ENCODE peak calls at places on chromosome 20, in six cellular contexts. Q is psoas muscle; A is heart right ventricle; F is colonic mucosa; K is CD8-positive, alpha-beta T cell; L is WERI-Rb-1. E is an unnamed sample.

GRCh38 chr20:13430346-13431002 is 208.3 kb downstream of the TASP1 start:
- DNase-seq in F (no peak), L (no peak), K (no peak), Q (no peak), A (no peak), E (peak; percentile 60)

GRCh38 chr20:21027569-21027968 is 78.6 kb downstream of the LINC00237 start:
- DNase-seq in F (no peak), Q (no peak), A (no peak), K (no peak), L (peak; percentile 15), E (no peak)

GRCh38 chr20:33522256-33522820 is 32.4 kb downstream of the CBFA2T2 start:
- DNase-seq in F (no peak), Q (no peak), L (no peak), K (no peak), A (no peak), E (no peak)

GRCh38 chr20:54062812-54063280 is 7.5 kb downstream of the BCAS1 start:
- DNase-seq in K (no peak), L (no peak), Q (no peak), A (no peak), F (no peak), E (peak; percentile 73)

GRCh38 chr20:32966881-32967781 is 37.1 kb downstream of the SUN5 start:
- DNase-seq in A (no peak), L (no peak), Q (no peak), K (peak; percentile 73), F (peak; percentile 19), E (peak; percentile 76)

GRCh38 chr20:2865630-2866029 is 7.7 kb upstream of the PTPRA start:
- DNase-seq in L (peak; percentile 46), K (no peak), A (no peak), F (no peak), Q (no peak), E (no peak)

GRCh38 chr20:45157977-45158376 is 16.7 kb upstream of the PI3 start:
- DNase-seq in K (no peak), F (peak; percentile 75), Q (no peak), A (no peak), L (no peak), E (no peak)

GRCh38 chr20:59864726-59865125 is 68.7 kb downstream of the SYCP2 start:
- DNase-seq in L (no peak), K (no peak), F (no peak), A (no peak), Q (no peak), E (no peak)

GRCh38 chr20:4320284-4320683 is 304.9 kb upstream of the RNF24 start:
- DNase-seq in Q (no peak), K (no peak), F (no peak), A (no peak), L (no peak), E (no peak)

GRCh38 chr20:35252037-35252461 is 25.6 kb downstream of the MMP24 start:
- DNase-seq in K (peak; percentile 64), L (no peak), A (no peak), F (no peak), Q (no peak), E (peak; percentile 79)

GRCh38 chr20:20632644-20633043 is 79.8 kb downstream of the RALGAPA2 start:
- DNase-seq in A (no peak), L (no peak), Q (no peak), F (no peak), K (no peak), E (no peak)

GRCh38 chr20:16575390-16576140 is 2.3 kb upstream of the KIF16B start:
- DNase-seq in F (peak; percentile 32), K (no peak), Q (no peak), A (no peak), L (peak; percentile 17), E (peak; percentile 9)

GRCh38 chr20:18314786-18315406 is 26.6 kb downstream of the ZNF133 start:
- DNase-seq in F (no peak), L (no peak), Q (no peak), A (no peak), K (no peak), E (no peak)

GRCh38 chr20:33653218-33653899 is 8.8 kb upstream of the C20orf144 start:
- DNase-seq in A (no peak), Q (no peak), F (peak; percentile 73), L (peak; percentile 82), K (peak; percentile 69), E (peak; percentile 78)

GRCh38 chr20:53959849-53960585 is 110.4 kb downstream of the BCAS1 start:
- DNase-seq in A (no peak), L (no peak), K (no peak), Q (no peak), F (no peak), E (no peak)

GRCh38 chr20:32970115-32970972 is 33.9 kb downstream of the SUN5 start:
- DNase-seq in L (no peak), F (peak; percentile 4), A (no peak), Q (no peak), K (peak; percentile 49), E (no peak)

GRCh38 chr20:23646106-23646958 is 8.6 kb upstream of the CST3 start:
- DNase-seq in F (no peak), K (no peak), Q (no peak), L (no peak), A (no peak), E (no peak)

GRCh38 chr20:6040540-6040939 is 13.3 kb downstream of the LRRN4 start:
- DNase-seq in L (no peak), K (no peak), A (no peak), Q (no peak), F (no peak), E (no peak)

GRCh38 chr20:62501801-62502495 is 26.2 kb upstream of the GATA5 start:
- DNase-seq in Q (no peak), A (no peak), L (no peak), K (no peak), F (no peak), E (peak; percentile 87)

GRCh38 chr20:44187054-44187762 is at the start of gene JPH2:
- DNase-seq in K (no peak), Q (peak; percentile 71), A (peak; percentile 71), L (no peak), F (peak; percentile 64), E (no peak)

GRCh38 chr20:18252597-18253451 is 35.5 kb upstream of the ZNF133 start:
- DNase-seq in F (no peak), L (no peak), A (no peak), Q (no peak), K (no peak), E (no peak)

GRCh38 chr20:61812771-61813485 is 252.8 kb downstream of the TAF4 start:
- DNase-seq in K (no peak), L (no peak), F (no peak), A (no peak), Q (no peak), E (no peak)

GRCh38 chr20:62235001-62235776 is 3.1 kb upstream of the OSBPL2 start:
- DNase-seq in Q (no peak), F (no peak), A (peak; percentile 46), K (no peak), L (no peak), E (no peak)

GRCh38 chr20:24669701-24670100 is 200.3 kb downstream of the SYNDIG1 start:
- DNase-seq in L (no peak), K (no peak), F (no peak), Q (no peak), A (no peak), E (no peak)

DNA sequence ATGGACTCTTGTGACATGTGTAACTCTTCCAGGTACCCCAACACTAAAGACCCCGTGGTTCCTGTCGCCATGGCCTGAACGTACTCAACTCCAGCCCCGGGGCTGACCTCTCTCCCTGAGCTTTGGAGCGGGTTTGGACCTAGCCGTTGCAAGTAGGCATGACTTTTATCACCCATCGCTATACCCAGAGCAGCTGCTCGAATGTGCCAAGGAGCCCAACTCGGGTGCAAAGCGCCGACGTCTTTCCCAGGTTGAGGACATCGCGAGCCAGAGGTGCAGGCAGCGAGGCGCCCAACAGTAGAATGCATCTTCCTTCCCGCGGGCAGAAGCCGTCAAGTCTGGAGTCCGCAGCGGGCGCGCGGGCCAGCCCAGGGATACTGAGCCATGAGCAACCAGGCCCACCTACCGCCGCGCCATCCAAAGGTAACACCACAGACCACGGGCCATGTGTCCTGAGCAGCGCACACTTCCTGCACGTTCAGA is 5.7 kb upstream of the LAMP5 start:
- DNase-seq in Q (no peak), A (no peak), K (no peak), L (no peak), F (no peak), E (no peak)
- H3K4me3 ChIP-seq in Q (no peak overlapping the region), A (no peak overlapping the region), K (no peak overlapping the region), L (no peak overlapping the region), F (no peak overlapping the region), E (peak overlapping the region; percentile 28)

GRCh38 chr20:63915471-63915870 is 20.5 kb downstream of the DNAJC5 start:
- DNase-seq in Q (no peak), L (no peak), K (no peak), F (no peak), A (peak; percentile 54), E (no peak)

GRCh38 chr20:63913768-63914167 is 18.8 kb downstream of the DNAJC5 start:
- DNase-seq in L (no peak), Q (no peak), A (no peak), K (no peak), F (no peak), E (no peak)

GRCh38 chr20:63908008-63908682 is 13.2 kb downstream of the DNAJC5 start:
- DNase-seq in F (peak; percentile 80), K (no peak), Q (no peak), L (no peak), A (no peak), E (peak; percentile 47)

GRCh38 chr20:63911171-63911570 is 16.2 kb downstream of the DNAJC5 start:
- DNase-seq in A (no peak), K (no peak), L (no peak), Q (peak; percentile 38), F (peak; percentile 83), E (no peak)
- H3K4me3 ChIP-seq in A (no peak overlapping the region), K (no peak overlapping the region), L (no peak overlapping the region), Q (no peak overlapping the region), F (no peak overlapping the region), E (no peak overlapping the region)

GRCh38 chr20:9978395-9979004 is 56.3 kb upstream of the ANKEF1 start:
- DNase-seq in F (peak; percentile 43), K (no peak), A (no peak), L (peak; percentile 46), Q (no peak), E (peak; percentile 79)
- H3K4me3 ChIP-seq in F (no peak overlapping the region), K (no peak overlapping the region), A (no peak overlapping the region), L (no peak overlapping the region), Q (no peak overlapping the region), E (no peak overlapping the region)

GRCh38 chr20:31717478-31717946 is 5.2 kb downstream of the BCL2L1 start:
- DNase-seq in F (no peak), K (no peak), L (no peak), A (no peak), Q (no peak), E (peak; percentile 77)

GRCh38 chr20:31719644-31720485 is 2.8 kb downstream of the BCL2L1 start:
- DNase-seq in A (no peak), F (peak; percentile 48), L (no peak), K (no peak), Q (no peak), E (no peak)

GRCh38 chr20:31720486-31721407 is 1.9 kb downstream of the BCL2L1 start:
- DNase-seq in A (no peak), F (peak; percentile 64), K (no peak), Q (no peak), L (no peak), E (peak; percentile 59)

GRCh38 chr20:31716818-31717477 is 5.7 kb downstream of the BCL2L1 start:
- DNase-seq in L (peak; percentile 42), K (no peak), Q (no peak), F (no peak), A (no peak), E (no peak)

GRCh38 chr20:31718952-31719643 is 3.6 kb downstream of the BCL2L1 start:
- DNase-seq in A (no peak), Q (no peak), F (peak; percentile 54), L (peak; percentile 41), K (no peak), E (no peak)
- H3K4me3 ChIP-seq in A (peak overlapping the region; percentile 84), Q (peak overlapping the region; percentile 85), F (no peak overlapping the region), L (peak overlapping the region; percentile 51), K (no peak overlapping the region), E (peak overlapping the region; percentile 89)